ENCODE peak calls at places on chromosomes 2 and 18, in eight cellular contexts. V, Y, L, N, K, F, M and G are unnamed samples.

GRCh38 chr2:200222837-200223236 is 83.7 kb upstream of the SPATS2L start:
- DNase-seq in V (no peak), Y (no peak), L (no peak), N (no peak), K (no peak), F (no peak), M (no peak), G (no peak)

GRCh38 chr2:46504221-46504620 is 24.9 kb downstream of the TMEM247 start:
- DNase-seq in V (no peak), Y (no peak), L (no peak), N (no peak), K (no peak), F (no peak), M (no peak), G (no peak)

GRCh38 chr2:217413193-217413592 is 553.3 kb upstream of the TNP1 start:
- DNase-seq in V (peak; percentile 82), Y (no peak), L (no peak), N (no peak), K (peak; percentile 54), F (no peak), M (peak; percentile 72), G (no peak)

GRCh38 chr2:150162241-150162942 is 325.1 kb downstream of the RND3 start:
- DNase-seq in V (peak; percentile 22), Y (no peak), L (no peak), N (no peak), K (no peak), F (no peak), M (no peak), G (no peak)

GRCh38 chr2:64731306-64731654 is 77.6 kb upstream of the SERTAD2 start:
- DNase-seq in V (no peak), Y (no peak), L (no peak), N (no peak), K (no peak), F (no peak), M (no peak), G (no peak)

GRCh38 chr2:63601061-63601460 is 12.3 kb downstream of the MDH1 start:
- DNase-seq in V (no peak), Y (no peak), L (no peak), N (no peak), K (no peak), F (no peak), M (no peak), G (no peak)

GRCh38 chr2:144481666-144482065 is 38.3 kb downstream of the ZEB2 start:
- DNase-seq in V (peak; percentile 44), Y (no peak), L (no peak), N (no peak), K (no peak), F (no peak), M (no peak), G (peak; percentile 16)

GRCh38 chr2:228731517-228731916 is 539.6 kb downstream of the PID1 start:
- DNase-seq in V (peak; percentile 93), Y (no peak), L (peak; percentile 87), N (no peak), K (peak; percentile 2), F (no peak), M (peak; percentile 82), G (peak; percentile 74)

GRCh38 chr2:135773917-135774316 is 32.3 kb downstream of the UBXN4 start:
- DNase-seq in V (peak; percentile 54), Y (no peak), L (peak; percentile 55), N (no peak), K (no peak), F (no peak), M (peak; percentile 24), G (no peak)

GRCh38 chr2:134537702-134538101 is 181.1 kb downstream of the TMEM163 start:
- DNase-seq in V (no peak), Y (no peak), L (no peak), N (no peak), K (no peak), F (no peak), M (no peak), G (no peak)
- TF ChIP-seq CTCF in V (no peak), Y (no peak), L (no peak), N (no peak), K (no peak), F (no peak), M (peak; percentile 23), G (no peak)

GRCh38 chr2:216144857-216145256 is 35.7 kb downstream of the XRCC5 start:
- DNase-seq in V (no peak), Y (no peak), L (no peak), N (no peak), K (no peak), F (no peak), M (no peak), G (no peak)

GRCh38 chr2:216144372-216144771 is 35.2 kb downstream of the XRCC5 start:
- DNase-seq in V (no peak), Y (no peak), L (no peak), N (no peak), K (no peak), F (no peak), M (no peak), G (no peak)

GRCh38 chr2:216142540-216142939 is 33.4 kb downstream of the XRCC5 start:
- DNase-seq in V (peak; percentile 51), Y (no peak), L (peak; percentile 75), N (no peak), K (peak; percentile 66), F (no peak), M (peak; percentile 65), G (no peak)

GRCh38 chr2:216134958-216135541 is 25.9 kb downstream of the XRCC5 start:
- DNase-seq in V (no peak), Y (no peak), L (no peak), N (no peak), K (no peak), F (no peak), M (no peak), G (no peak)

DNA sequence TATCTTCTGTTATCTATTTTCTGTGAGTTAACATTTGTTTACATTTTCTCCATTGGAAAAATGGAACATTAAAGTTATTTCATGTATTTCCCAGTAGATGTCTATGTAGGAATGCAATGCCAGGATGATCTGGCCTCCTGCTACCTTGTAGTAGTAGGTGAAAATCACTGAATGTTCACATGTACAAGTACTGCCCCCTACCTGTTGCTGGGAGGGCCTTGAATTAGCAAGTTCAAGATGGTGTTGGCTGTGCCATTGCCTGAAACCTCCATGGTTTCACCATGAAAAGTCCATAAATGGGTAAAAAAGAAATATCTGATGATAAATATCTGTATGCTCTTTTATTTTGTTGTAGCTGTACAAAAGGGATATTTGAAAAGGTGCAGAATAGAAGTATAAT is 30.7 kb downstream of the XRCC5 start:
- DNase-seq in V (peak; percentile 23), Y (no peak), L (no peak), N (no peak), K (no peak), F (no peak), M (no peak), G (peak; percentile 19)
- TF ChIP-seq CTCF in V (peak; percentile 29), Y (peak; percentile 20), L (peak; percentile 37), N (peak; percentile 33), K (no peak), F (peak; percentile 33), M (peak; percentile 64), G (no peak)

DNA sequence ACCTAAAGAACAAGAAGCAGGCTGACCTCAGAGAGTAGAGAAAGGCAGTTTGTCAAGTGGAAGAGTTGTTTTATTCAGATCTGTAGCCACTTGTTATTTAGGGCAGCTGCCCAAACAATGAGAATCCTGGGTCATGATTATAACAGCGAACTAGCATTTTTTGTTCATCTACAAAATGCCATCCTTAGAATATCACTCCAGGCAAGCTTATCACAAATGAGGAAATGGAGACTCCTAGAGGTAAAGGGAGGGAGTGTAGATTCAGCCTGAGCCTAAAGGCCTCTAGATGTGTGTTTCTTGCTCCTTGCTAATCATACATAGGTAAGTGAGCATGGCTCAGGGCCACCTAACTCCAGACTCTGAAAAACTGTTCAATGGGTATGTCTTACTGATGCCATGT is 126.1 kb downstream of the HNMT start:
- DNase-seq in V (peak; percentile 79), Y (no peak), L (peak; percentile 64), N (no peak), K (peak; percentile 1), F (no peak), M (peak; percentile 41), G (peak; percentile 71)
- TF ChIP-seq CTCF in V (peak; percentile 88), Y (peak; percentile 52), L (peak; percentile 84), N (peak; percentile 61), K (peak; percentile 76), F (peak; percentile 52), M (peak; percentile 74), G (peak; percentile 47)

GRCh38 chr18:36848609-36849008 is 19.7 kb downstream of the KIAA1328 start:
- DNase-seq in V (no peak), Y (no peak), L (no peak), N (no peak), K (no peak), F (no peak), M (no peak), G (no peak)

GRCh38 chr18:36849288-36850011 is 20.5 kb downstream of the KIAA1328 start:
- DNase-seq in V (peak; percentile 44), Y (no peak), L (peak; percentile 52), N (no peak), K (peak; percentile 78), F (no peak), M (peak; percentile 65), G (no peak)

GRCh38 chr18:36839835-36840234 is 10.9 kb downstream of the KIAA1328 start:
- DNase-seq in V (no peak), Y (no peak), L (no peak), N (no peak), K (no peak), F (no peak), M (no peak), G (no peak)

GRCh38 chr18:36843199-36843598 is 14.3 kb downstream of the KIAA1328 start:
- DNase-seq in V (no peak), Y (no peak), L (no peak), N (no peak), K (no peak), F (no peak), M (no peak), G (no peak)

DNA sequence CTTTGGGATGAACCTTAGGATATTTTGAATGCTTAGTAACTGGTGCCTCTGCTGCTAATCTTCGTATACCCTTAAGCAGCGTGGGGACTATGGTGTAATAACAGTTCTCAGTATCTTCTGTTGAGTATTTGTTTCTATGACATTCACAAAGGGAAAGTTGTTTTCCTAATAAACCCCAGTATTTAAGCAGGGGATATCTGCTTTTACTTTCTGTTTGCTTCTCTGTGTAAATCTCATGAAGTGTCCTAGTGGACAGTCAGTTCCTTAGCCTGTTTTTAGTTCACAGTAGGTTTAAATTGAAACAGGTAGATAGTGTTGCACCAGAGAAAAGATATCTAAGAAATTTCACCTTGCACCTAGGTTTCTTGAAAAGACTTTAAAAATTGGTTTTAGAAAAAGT is 14.9 kb downstream of the KIAA1328 start:
- DNase-seq in V (no peak), Y (no peak), L (no peak), N (no peak), K (no peak), F (no peak), M (no peak), G (no peak)
- TF ChIP-seq CTCF in V (no peak), Y (no peak), L (no peak), N (no peak), K (no peak), F (no peak), M (peak; percentile 17), G (no peak)

GRCh38 chr2:41400057-41400665 is 647.7 kb upstream of the PKDCC start:
- DNase-seq in V (peak; percentile 36), Y (no peak), L (peak; percentile 14), N (no peak), K (no peak), F (no peak), M (no peak), G (peak; percentile 39)
- TF ChIP-seq CTCF in V (peak; percentile 31), Y (peak; percentile 47), L (peak; percentile 38), N (peak; percentile 39), K (no peak), F (peak; percentile 27), M (peak; percentile 47), G (peak; percentile 5)